ENCODE peak calls at places on chromosomes 4 and X, in seven cellular contexts. T is HFF-Myc; S is HFFc6; R is stimulated activated CD4-positive, alpha-beta T cell treated with anti-CD3 and anti-CD28 coated beads, Interleukin-4, amount 100 ng/mL, for 24 hours; U is WTC11; Z is Calu3; X is left cardiac atrium. K is an unnamed sample.

GRCh38 chr4:16297003-16297402 is 70.7 kb upstream of the TAPT1 start:
- DNase-seq in T (no peak), U (no peak), R (no peak), X (no peak), Z (no peak), S (peak; percentile 4), K (no peak)

GRCh38 chr4:30753316-30753715 is 33.1 kb downstream of the PCDH7 start:
- DNase-seq in R (no peak), S (no peak), X (no peak), U (no peak), T (no peak), Z (no peak), K (peak; percentile 38)

GRCh38 chrX:103637604-103638338 is 9.0 kb downstream of the TCEAL1 start:
- DNase-seq in S (peak; percentile 12), R (no peak), U (no peak), T (no peak), X (no peak), Z (no peak), K (no peak)

GRCh38 chr4:152501846-152502536 is 33.9 kb downstream of the FBXW7 start:
- DNase-seq in S (peak; percentile 24), X (no peak), T (no peak), U (no peak), Z (no peak), R (no peak), K (no peak)

GRCh38 chrX:21883258-21883657 is 27.5 kb downstream of the YY2 start:
- DNase-seq in U (no peak), X (no peak), R (no peak), S (no peak), T (no peak), Z (no peak), K (no peak)

GRCh38 chrX:22365460-22365859 is 92.7 kb downstream of the CBLL2 start:
- DNase-seq in T (no peak), R (no peak), U (no peak), Z (no peak), S (peak; percentile 75), X (no peak), K (no peak)

GRCh38 chr4:184237612-184238011 is 19.9 kb upstream of the ENPP6 start:
- DNase-seq in T (no peak), S (no peak), R (peak; percentile 60), Z (no peak), X (no peak), U (no peak), K (no peak)

GRCh38 chrX:12002876-12003275 is 135.4 kb upstream of the FRMPD4 start:
- DNase-seq in R (no peak), X (no peak), U (no peak), S (no peak), T (no peak), Z (no peak), K (no peak)

GRCh38 chrX:10280061-10280460 is 123.3 kb downstream of the CLCN4 start:
- DNase-seq in U (no peak), X (peak; percentile 21), R (no peak), Z (no peak), T (no peak), S (no peak), K (no peak)

K was measured in AG04450.